ENCODE peak calls at places on chromosomes 3 and 15, in four cellular contexts. Z is stomach, H is spleen, C is HL-60. D is an unnamed sample.

GRCh38 chr3:161420746-161421145 is 49.4 kb upstream of the SPTSSB start:
- DNase-seq in Z (peak), H (no peak), C (no peak), D (no peak)

GRCh38 chr3:117407317-117407716 is 697.7 kb downstream of the TUSC7 start:
- DNase-seq in Z (no peak), H (no peak), C (no peak), D (no peak)

GRCh38 chr3:47434849-47435248 is 40.9 kb downstream of the SCAP start:
- DNase-seq in Z (no peak), H (peak), C (no peak), D (no peak)

GRCh38 chr3:39234705-39235104 is 42.3 kb upstream of the XIRP1 start:
- DNase-seq in Z (no peak), H (no peak), C (no peak), D (no peak)

GRCh38 chr3:99250821-99251355 is 349.4 kb upstream of the DCBLD2 start:
- DNase-seq in Z (no peak), H (no peak), C (no peak), D (no peak)

GRCh38 chr3:25663324-25664065 is 1.2 kb downstream of the TOP2B start:
- DNase-seq in Z (no peak), H (no peak), C (no peak), D (no peak)

GRCh38 chr3:43041517-43041916 is 62.4 kb downstream of the GASK1A start:
- DNase-seq in Z (no peak), H (no peak), C (no peak), D (no peak)

GRCh38 chr15:94080416-94080815 is 150.9 kb upstream of the MCTP2 start:
- DNase-seq in Z (no peak), H (no peak), C (no peak), D (no peak)

GRCh38 chr3:42936157-42936981 is 30.4 kb downstream of the ZNF662 start:
- DNase-seq in Z (peak), H (peak), C (no peak), D (no peak)

GRCh38 chr3:52055537-52056351 is 627 bp downstream of the DUSP7 start:
- DNase-seq in Z (peak), H (peak), C (peak), D (no peak)

DNA sequence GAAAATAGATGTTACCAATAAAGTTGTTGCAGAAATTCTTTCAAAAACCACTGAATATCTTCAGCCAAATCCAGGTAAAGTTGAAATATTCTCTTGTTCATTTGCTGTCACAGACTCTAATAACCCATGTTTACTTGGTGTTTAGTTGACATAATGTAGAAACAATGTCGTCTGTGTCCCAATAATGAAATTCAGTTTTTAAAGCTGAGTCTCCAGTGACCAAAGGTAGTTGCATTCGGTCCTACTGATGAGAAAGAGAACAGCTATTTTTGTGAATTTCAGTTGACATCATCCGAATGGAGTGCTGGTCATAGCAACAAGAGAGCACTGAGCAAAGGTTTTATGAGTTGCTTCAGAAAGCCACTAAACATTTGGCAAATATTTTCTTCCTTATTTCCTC is 88.8 kb upstream of the ADAMTSL3 start:
- DNase-seq in Z (no peak), H (no peak), C (no peak), D (no peak)
- TF ChIP-seq POLR2AphosphoS5 in Z (no peak), H (no peak), C (no peak), D (no peak)

GRCh38 chr15:67884514-67885225 is 44.8 kb upstream of the RNU6-1 start:
- DNase-seq in Z (peak), H (peak), C (peak), D (no peak)
- H3K27ac ChIP-seq in Z (peak), H (peak), C (peak), D (peak)

DNA sequence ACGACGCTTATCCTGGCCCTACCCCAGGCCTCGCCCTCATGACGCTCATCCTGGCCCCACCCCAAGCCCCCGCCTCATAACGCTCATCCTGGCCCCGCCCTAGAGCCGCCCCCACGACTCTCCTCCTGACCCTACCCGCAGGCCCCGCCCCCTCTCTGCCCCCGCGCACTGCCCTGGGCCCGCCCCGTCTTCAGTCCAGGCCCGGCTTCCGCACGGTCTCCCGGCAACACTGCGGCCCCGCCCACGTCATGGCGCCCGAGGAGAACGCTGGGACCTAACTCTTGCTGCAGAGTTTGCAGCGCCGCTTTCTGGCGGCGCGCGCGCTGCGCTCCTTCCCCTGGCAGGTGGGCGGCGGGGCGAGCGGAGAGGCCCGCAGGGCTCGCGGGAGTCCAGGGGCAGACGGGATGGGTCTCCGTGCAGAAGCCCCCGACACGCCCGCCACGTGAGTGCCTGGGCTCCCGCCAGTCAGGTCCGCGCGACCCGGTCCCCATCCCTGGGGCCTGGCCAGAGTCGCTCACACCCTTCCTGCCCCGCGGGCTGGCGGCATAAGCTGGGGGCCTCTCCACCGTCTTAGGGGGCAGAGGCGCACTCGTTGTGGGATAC is 52.5 kb upstream of the ROPN1B start:
- DNase-seq in Z (peak), H (peak), C (peak), D (peak)
- TF ChIP-seq POLR2AphosphoS5 in Z (no peak), H (peak), C (peak), D (peak)

GRCh38 chr3:152430223-152431002 is 161.7 kb downstream of the MBNL1 start:
- DNase-seq in Z (no peak), H (no peak), C (no peak), D (no peak)

GRCh38 chr3:152428577-152428976 is 159.8 kb downstream of the MBNL1 start:
- DNase-seq in Z (no peak), H (no peak), C (no peak), D (no peak)

GRCh38 chr3:152421162-152421561 is 152.4 kb downstream of the MBNL1 start:
- DNase-seq in Z (no peak), H (no peak), C (no peak), D (no peak)

DNA sequence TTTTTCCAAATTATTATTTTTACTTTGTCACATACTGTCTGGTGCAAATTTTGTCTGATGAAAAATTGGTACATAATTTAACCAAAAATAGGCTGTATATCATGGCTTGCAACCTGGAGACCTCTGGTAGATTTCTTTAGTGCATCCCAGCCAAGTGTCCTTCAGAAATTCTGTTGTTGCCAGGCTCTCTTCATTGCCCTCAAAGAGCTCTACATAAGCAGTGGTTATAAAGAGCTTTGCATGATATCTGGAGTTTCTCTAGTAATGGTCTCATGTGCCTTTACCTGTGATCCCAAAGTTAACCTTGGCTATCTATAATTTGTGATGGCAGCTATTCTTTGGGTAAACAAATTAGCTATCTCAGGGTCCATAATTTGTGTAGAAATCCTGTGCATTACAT is 157.7 kb downstream of the MBNL1 start:
- DNase-seq in Z (no peak), H (no peak), C (no peak), D (no peak)
- H3K27ac ChIP-seq in Z (peak), H (peak), C (no peak), D (no peak)

DNA sequence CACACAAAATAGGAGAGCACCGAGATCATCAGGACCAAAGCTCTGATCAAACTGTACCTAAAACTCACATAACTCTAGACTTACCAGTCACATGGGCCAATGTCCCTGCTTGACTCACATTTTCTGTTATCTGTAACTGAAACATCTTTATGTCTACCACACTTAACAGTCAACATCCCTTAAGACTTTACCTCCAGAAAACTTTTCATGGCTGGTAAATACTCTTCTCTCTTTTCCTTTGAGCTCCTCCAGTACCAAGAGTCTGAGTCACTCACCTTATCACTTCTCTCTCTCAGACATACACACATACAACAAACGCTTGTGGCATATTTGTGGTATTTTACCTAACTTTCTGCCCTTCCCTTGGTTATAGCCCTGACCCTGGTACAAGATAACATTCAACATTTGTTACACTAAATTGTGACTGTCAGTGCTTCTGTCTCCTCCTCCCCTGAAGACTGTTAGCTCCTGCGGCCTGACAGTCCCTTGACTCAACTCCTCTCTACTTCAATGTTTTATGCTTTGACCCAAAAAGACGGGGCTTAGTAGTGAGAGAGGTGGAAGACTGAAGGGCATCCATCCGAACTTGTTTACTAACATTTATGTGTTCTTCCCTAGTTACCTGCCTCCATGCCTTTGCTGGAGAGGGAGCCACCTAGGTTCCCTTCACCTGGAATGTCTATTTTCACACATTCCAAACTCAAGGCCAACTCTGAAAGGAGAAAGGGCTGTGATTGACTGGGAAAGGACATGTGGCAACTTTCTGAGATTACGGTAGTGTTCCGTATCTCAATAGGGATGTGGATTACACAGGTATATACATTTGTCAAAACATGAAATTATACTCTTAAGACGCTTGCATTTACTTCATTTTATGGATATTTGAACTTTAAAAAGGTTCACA is 3.7 kb upstream of the EFHB start:
- DNase-seq in Z (no peak), H (no peak), C (no peak), D (no peak)
- TF ChIP-seq POLR2AphosphoS5 in Z (no peak), H (no peak), C (no peak), D (no peak)

GRCh38 chr15:99704444-99704838 is 28.8 kb downstream of the LYSMD4 start:
- DNase-seq in Z (no peak), H (no peak), C (peak), D (peak)
- H3K27ac ChIP-seq in Z (peak), H (peak), C (no peak), D (peak)

GRCh38 chr3:141618103-141618502 is 120.0 kb upstream of the RNF7 start:
- DNase-seq in Z (no peak), H (no peak), C (no peak), D (no peak)

GRCh38 chr3:141623732-141624131 is 114.4 kb upstream of the RNF7 start:
- DNase-seq in Z (no peak), H (no peak), C (no peak), D (no peak)

GRCh38 chr3:141618938-141619337 is 119.2 kb upstream of the RNF7 start:
- DNase-seq in Z (no peak), H (no peak), C (no peak), D (no peak)

GRCh38 chr3:141618511-141618910 is 119.6 kb upstream of the RNF7 start:
- DNase-seq in Z (no peak), H (no peak), C (no peak), D (no peak)

DNA sequence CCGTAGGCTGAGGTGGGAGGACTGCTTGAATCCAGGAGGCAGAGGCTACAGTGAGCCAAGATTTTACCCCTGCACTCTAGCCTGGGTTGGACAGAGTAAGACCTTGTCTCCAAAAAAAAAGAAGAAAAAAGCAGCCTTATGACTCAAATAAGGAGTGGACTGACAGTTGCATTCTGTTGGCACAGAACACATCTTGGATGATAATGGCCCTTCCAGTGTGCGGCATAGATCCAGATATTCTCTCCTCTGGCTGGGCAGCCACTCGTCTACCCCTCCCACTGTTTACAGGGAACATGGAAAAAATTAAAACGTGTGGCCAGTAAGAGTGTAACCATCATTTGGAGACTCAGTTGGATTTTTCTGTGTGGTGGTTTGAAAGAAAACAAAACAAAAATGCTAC is 118.6 kb upstream of the RNF7 start:
- DNase-seq in Z (no peak), H (no peak), C (no peak), D (no peak)
- TF ChIP-seq POLR2AphosphoS5 in Z (no peak), H (no peak), C (no peak), D (no peak)

GRCh38 chr15:80840173-80841130 is 61.3 kb downstream of the CEMIP start:
- DNase-seq in Z (no peak), H (no peak), C (no peak), D (no peak)
- H3K27ac ChIP-seq in Z (no peak), H (no peak), C (no peak), D (no peak)